ENCODE peak calls at places on chromosomes 2 and 18, in eight cellular contexts. O, E, H, N, V, Q, W and F are unnamed samples.
A peak's percentile ranks its signal among the peaks of the same experiment; 100 is the strongest.

GRCh38 chr2:130843321-130843985 is 6.7 kb downstream of the ARHGEF4 start:
- DNase-seq in O (no peak), E (no peak), H (peak; percentile 26), N (no peak), V (no peak), Q (no peak), W (no peak), F (no peak)

GRCh38 chr2:240946046-240946445 is 39.9 kb downstream of the CROCC2 start:
- DNase-seq in O (peak; percentile 4), E (no peak), H (no peak), N (no peak), V (no peak), Q (no peak), W (no peak), F (no peak)

GRCh38 chr2:157257312-157258252 is at the start of gene GALNT5:
- DNase-seq in O (peak; percentile 13), E (peak; percentile 1), H (no peak), N (peak; percentile 86), V (no peak), Q (peak; percentile 72), W (no peak), F (no peak)

GRCh38 chr2:211512746-211513145 is 956.3 kb downstream of the CPS1 start:
- DNase-seq in O (no peak), E (no peak), H (no peak), N (no peak), V (no peak), Q (no peak), W (no peak), F (no peak)

GRCh38 chr2:109195193-109196045 is 66.4 kb downstream of the SH3RF3 start:
- DNase-seq in O (no peak), E (no peak), H (no peak), N (no peak), V (peak; percentile 9), Q (no peak), W (no peak), F (no peak)

GRCh38 chr2:227310756-227311110 is 14.3 kb upstream of the MFF start:
- DNase-seq in O (no peak), E (no peak), H (no peak), N (no peak), V (no peak), Q (no peak), W (peak; percentile 75), F (no peak)

GRCh38 chr18:3935316-3935715 is 485.3 kb downstream of the TGIF1 start:
- DNase-seq in O (no peak), E (no peak), H (no peak), N (no peak), V (no peak), Q (no peak), W (no peak), F (no peak)

GRCh38 chr2:1674766-1675397 is 69.4 kb downstream of the PXDN start:
- DNase-seq in O (no peak), E (no peak), H (no peak), N (no peak), V (peak; percentile 38), Q (no peak), W (no peak), F (no peak)

GRCh38 chr18:8298186-8298585 is 311.1 kb upstream of the RAB12 start:
- DNase-seq in O (no peak), E (no peak), H (no peak), N (no peak), V (no peak), Q (no peak), W (no peak), F (no peak)

GRCh38 chr2:41966431-41966893 is 81.4 kb upstream of the PKDCC start:
- DNase-seq in O (peak; percentile 80), E (peak; percentile 53), H (peak; percentile 97), N (peak; percentile 99), V (peak; percentile 95), Q (no peak), W (peak; percentile 96), F (peak; percentile 71)

GRCh38 chr2:41966920-41967319 is 80.9 kb upstream of the PKDCC start:
- DNase-seq in O (no peak), E (peak; percentile 14), H (peak; percentile 71), N (peak; percentile 60), V (peak; percentile 88), Q (no peak), W (no peak), F (no peak)

GRCh38 chr2:41968182-41968578 is 79.6 kb upstream of the PKDCC start:
- DNase-seq in O (no peak), E (no peak), H (no peak), N (no peak), V (no peak), Q (no peak), W (no peak), F (no peak)

GRCh38 chr2:41965886-41966285 is 81.9 kb upstream of the PKDCC start:
- DNase-seq in O (peak; percentile 21), E (peak; percentile 7), H (peak; percentile 72), N (peak; percentile 70), V (peak; percentile 79), Q (no peak), W (no peak), F (peak; percentile 38)

GRCh38 chr2:41967426-41968181 is 80.2 kb upstream of the PKDCC start:
- DNase-seq in O (peak; percentile 34), E (peak; percentile 5), H (peak; percentile 84), N (peak; percentile 69), V (peak; percentile 83), Q (no peak), W (no peak), F (peak; percentile 35)
- H3K4me3 ChIP-seq in O (no peak overlapping the region), E (no peak overlapping the region), H (no peak overlapping the region), N (no peak overlapping the region), V (no peak overlapping the region), Q (no peak overlapping the region), W (no peak overlapping the region), F (no peak overlapping the region)

DNA sequence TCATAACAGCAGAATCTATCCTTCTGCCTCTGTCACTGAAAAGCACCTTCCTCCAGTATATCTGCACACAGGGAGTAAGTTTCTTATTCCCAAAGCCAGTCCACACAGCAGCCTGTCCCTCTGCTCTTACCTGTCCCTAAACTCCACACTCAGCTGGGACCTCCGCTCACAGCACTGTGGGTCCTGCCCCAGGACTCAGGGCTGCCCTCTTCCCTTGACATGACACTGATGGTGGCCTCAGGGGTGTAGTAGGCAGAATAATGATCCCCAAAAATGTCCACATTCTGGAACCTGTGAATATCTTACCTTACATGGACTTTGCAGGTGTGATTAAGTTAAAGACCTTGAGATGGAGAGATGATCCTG is 39.7 kb upstream of the EML4 start:
- DNase-seq in O (no peak), E (no peak), H (no peak), N (no peak), V (no peak), Q (no peak), W (no peak), F (no peak)
- H3K4me1 ChIP-seq in O (peaks cover 22% of the 10 kb centered on the region), E (peaks cover 43% of the 10 kb centered on the region), H (peaks cover 7% of the 10 kb centered on the region), N (peaks cover 47% of the 10 kb centered on the region), V (peaks cover 28% of the 10 kb centered on the region), Q (peaks cover 16% of the 10 kb centered on the region), W (peaks cover 25% of the 10 kb centered on the region), F (peaks cover 10% of the 10 kb centered on the region)

DNA sequence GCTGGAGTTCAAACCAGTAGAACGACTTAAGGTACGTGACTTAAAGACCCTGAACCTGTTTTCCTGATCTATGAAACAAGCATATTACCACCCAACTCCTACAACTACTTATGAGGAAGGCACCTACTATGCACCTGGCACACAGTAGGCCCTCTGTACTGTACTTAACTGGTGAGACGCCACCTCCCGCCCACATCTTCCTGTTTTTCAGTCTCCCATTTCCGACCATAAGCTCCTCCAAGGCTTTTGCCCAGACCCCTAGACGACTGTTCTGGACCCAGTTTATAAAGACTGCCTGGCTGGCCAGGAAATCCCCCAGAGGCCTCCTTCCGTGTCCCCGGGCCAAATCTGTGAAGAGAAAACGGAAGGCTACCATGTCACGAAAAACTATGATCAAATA is 1.5 kb downstream of the GALNT14 start:
- DNase-seq in O (no peak), E (no peak), H (no peak), N (no peak), V (peak; percentile 11), Q (no peak), W (no peak), F (no peak)
- H3K4me3 ChIP-seq in O (peak overlapping the region; percentile 59), E (no peak overlapping the region), H (no peak overlapping the region), N (peak overlapping the region; percentile 78), V (no peak overlapping the region), Q (no peak overlapping the region), W (peak overlapping the region; percentile 67), F (no peak overlapping the region)

GRCh38 chr2:45261746-45262145 is 252.5 kb upstream of the SIX2 start:
- DNase-seq in O (no peak), E (no peak), H (no peak), N (no peak), V (no peak), Q (no peak), W (no peak), F (no peak)

GRCh38 chr2:45265336-45265735 is 256.1 kb upstream of the SIX2 start:
- DNase-seq in O (no peak), E (no peak), H (no peak), N (no peak), V (no peak), Q (no peak), W (no peak), F (no peak)

GRCh38 chr2:45267062-45267702 is 257.9 kb upstream of the SIX2 start:
- DNase-seq in O (no peak), E (no peak), H (no peak), N (no peak), V (no peak), Q (no peak), W (peak; percentile 51), F (no peak)

GRCh38 chr2:45263147-45263546 is 253.9 kb upstream of the SIX2 start:
- DNase-seq in O (no peak), E (no peak), H (no peak), N (no peak), V (no peak), Q (no peak), W (peak; percentile 93), F (no peak)

GRCh38 chr2:45264227-45265225 is 255.3 kb upstream of the SIX2 start:
- DNase-seq in O (no peak), E (no peak), H (no peak), N (peak; percentile 64), V (no peak), Q (no peak), W (peak; percentile 63), F (no peak)
- H3K4me1 ChIP-seq in O (no peaks in the 10 kb centered on the region), E (no peaks in the 10 kb centered on the region), H (no peaks in the 10 kb centered on the region), N (no peaks in the 10 kb centered on the region), V (no peaks in the 10 kb centered on the region), Q (no peaks in the 10 kb centered on the region), W (peaks cover 52% of the 10 kb centered on the region), F (no peaks in the 10 kb centered on the region)

GRCh38 chr2:23859983-23860382 is 66.9 kb downstream of the ATAD2B start:
- DNase-seq in O (no peak), E (no peak), H (no peak), N (peak; percentile 67), V (no peak), Q (no peak), W (no peak), F (no peak)

GRCh38 chr2:23862716-23863426 is 64.1 kb downstream of the ATAD2B start:
- DNase-seq in O (no peak), E (no peak), H (no peak), N (no peak), V (no peak), Q (no peak), W (peak; percentile 50), F (no peak)

GRCh38 chr2:23867449-23867848 is 59.5 kb downstream of the ATAD2B start:
- DNase-seq in O (no peak), E (no peak), H (no peak), N (no peak), V (no peak), Q (no peak), W (no peak), F (no peak)

GRCh38 chr2:23859234-23859633 is 67.7 kb downstream of the ATAD2B start:
- DNase-seq in O (no peak), E (no peak), H (no peak), N (no peak), V (no peak), Q (no peak), W (no peak), F (no peak)

GRCh38 chr2:23861952-23862351 is 65.0 kb downstream of the ATAD2B start:
- DNase-seq in O (no peak), E (no peak), H (no peak), N (no peak), V (no peak), Q (no peak), W (no peak), F (no peak)
- H3K4me3 ChIP-seq in O (no peak overlapping the region), E (no peak overlapping the region), H (no peak overlapping the region), N (no peak overlapping the region), V (no peak overlapping the region), Q (no peak overlapping the region), W (no peak overlapping the region), F (no peak overlapping the region)